ENCODE peak calls at places on chromosomes 6 and 20, in ten cellular contexts. Y, G, O, J, K, Z, S, X, V and P are unnamed samples.

GRCh38 chr6:139173172-139173571 is 38.3 kb downstream of the HECA start:
- DNase-seq in Y (peak), G (no peak), O (no peak), J (no peak), K (no peak), Z (no peak), S (no peak), X (no peak), V (no peak), P (peak)

GRCh38 chr6:170456886-170457698 is 96.0 kb downstream of the PSMB1 start:
- DNase-seq in Y (no peak), G (no peak), O (no peak), J (no peak), K (peak), Z (no peak), S (no peak), X (no peak), V (no peak), P (no peak)

GRCh38 chr20:25484911-25485511 is 77.5 kb downstream of the GINS1 start:
- DNase-seq in Y (no peak), G (no peak), O (no peak), J (peak), K (peak), Z (no peak), S (no peak), X (no peak), V (no peak), P (peak)

GRCh38 chr6:132730560-132730959 is 16.7 kb upstream of the VNN1 start:
- DNase-seq in Y (no peak), G (peak), O (no peak), J (no peak), K (peak), Z (peak), S (no peak), X (no peak), V (no peak), P (peak)

GRCh38 chr6:111992851-111993250 is 61.1 kb upstream of the CCN6 start:
- DNase-seq in Y (peak), G (peak), O (no peak), J (no peak), K (peak), Z (no peak), S (no peak), X (no peak), V (no peak), P (no peak)

GRCh38 chr6:117263353-117263927 is 1.9 kb upstream of the VGLL2 start:
- DNase-seq in Y (no peak), G (no peak), O (no peak), J (no peak), K (no peak), Z (no peak), S (no peak), X (no peak), V (no peak), P (no peak)

GRCh38 chr6:37516920-37517405 is 17.3 kb upstream of the CCDC167 start:
- DNase-seq in Y (peak), G (no peak), O (no peak), J (no peak), K (no peak), Z (no peak), S (no peak), X (no peak), V (no peak), P (peak)

GRCh38 chr6:63964347-63964746 is 328.7 kb downstream of the PHF3 start:
- DNase-seq in Y (no peak), G (no peak), O (no peak), J (no peak), K (no peak), Z (no peak), S (no peak), X (no peak), V (no peak), P (no peak)

GRCh38 chr6:78300885-78301284 is 566.5 kb upstream of the IRAK1BP1 start:
- DNase-seq in Y (no peak), G (peak), O (no peak), J (no peak), K (peak), Z (peak), S (no peak), X (no peak), V (no peak), P (peak)

GRCh38 chr6:82205793-82206425 is 41.6 kb downstream of the IBTK start:
- DNase-seq in Y (no peak), G (peak), O (peak), J (no peak), K (peak), Z (peak), S (no peak), X (peak), V (no peak), P (no peak)

GRCh38 chr6:133724726-133725125 is 164.2 kb upstream of the TCF21 start:
- DNase-seq in Y (no peak), G (peak), O (no peak), J (no peak), K (peak), Z (peak), S (no peak), X (no peak), V (no peak), P (no peak)

GRCh38 chr6:81362246-81362645 is 390.2 kb downstream of the TENT5A start:
- DNase-seq in Y (no peak), G (peak), O (no peak), J (no peak), K (peak), Z (peak), S (no peak), X (no peak), V (no peak), P (peak)

GRCh38 chr20:46402236-46402886 is 4.1 kb downstream of the ELMO2 start:
- DNase-seq in Y (no peak), G (peak), O (no peak), J (no peak), K (no peak), Z (peak), S (no peak), X (no peak), V (no peak), P (no peak)

GRCh38 chr20:62726716-62727583 is 18.3 kb downstream of the NTSR1 start:
- DNase-seq in Y (no peak), G (no peak), O (no peak), J (no peak), K (no peak), Z (no peak), S (no peak), X (no peak), V (peak), P (no peak)

GRCh38 chr6:14088600-14089168 is 28.9 kb upstream of the CD83 start:
- DNase-seq in Y (no peak), G (no peak), O (no peak), J (no peak), K (no peak), Z (no peak), S (no peak), X (no peak), V (no peak), P (peak)

GRCh38 chr6:46933751-46934150 is 12.0 kb upstream of the ADGRF5 start:
- DNase-seq in Y (no peak), G (no peak), O (no peak), J (no peak), K (no peak), Z (peak), S (no peak), X (no peak), V (no peak), P (no peak)

GRCh38 chr20:21702553-21703467 is 2.7 kb upstream of the PAX1 start:
- DNase-seq in Y (peak), G (peak), O (no peak), J (no peak), K (peak), Z (peak), S (peak), X (peak), V (peak), P (no peak)

GRCh38 chr6:127147576-127147975 is 29.1 kb downstream of the RSPO3 start:
- DNase-seq in Y (no peak), G (no peak), O (no peak), J (no peak), K (no peak), Z (peak), S (no peak), X (no peak), V (no peak), P (no peak)

GRCh38 chr6:10419749-10420545 is 5.1 kb upstream of the TFAP2A start:
- DNase-seq in Y (peak), G (no peak), O (no peak), J (no peak), K (no peak), Z (no peak), S (no peak), X (no peak), V (no peak), P (peak)

GRCh38 chr20:33183292-33183691 is 15.3 kb downstream of the BPIFA2 start:
- DNase-seq in Y (no peak), G (no peak), O (no peak), J (no peak), K (no peak), Z (no peak), S (no peak), X (no peak), V (no peak), P (no peak)

GRCh38 chr6:144434308-144434990 is 149.3 kb downstream of the UTRN start:
- DNase-seq in Y (no peak), G (peak), O (no peak), J (no peak), K (peak), Z (peak), S (no peak), X (no peak), V (no peak), P (peak)

GRCh38 chr6:24721461-24722215 is 2.7 kb upstream of the C6orf62 start:
- DNase-seq in Y (no peak), G (no peak), O (peak), J (no peak), K (no peak), Z (no peak), S (no peak), X (no peak), V (peak), P (no peak)

GRCh38 chr20:21583486-21584168 is 69.8 kb upstream of the NKX2-2 start:
- DNase-seq in Y (no peak), G (no peak), O (no peak), J (no peak), K (no peak), Z (no peak), S (no peak), X (no peak), V (no peak), P (no peak)

GRCh38 chr6:3835055-3835731 is 14.0 kb upstream of the FAM50B start:
- DNase-seq in Y (no peak), G (no peak), O (no peak), J (no peak), K (peak), Z (no peak), S (no peak), X (peak), V (no peak), P (peak)

GRCh38 chr20:40777653-40778052 is 88.6 kb upstream of the MAFB start:
- DNase-seq in Y (no peak), G (no peak), O (no peak), J (no peak), K (no peak), Z (no peak), S (no peak), X (no peak), V (no peak), P (no peak)

GRCh38 chr6:155186052-155186658 is 77.7 kb upstream of the CLDN20 start:
- DNase-seq in Y (peak), G (no peak), O (no peak), J (no peak), K (no peak), Z (peak), S (no peak), X (no peak), V (no peak), P (peak)

GRCh38 chr20:40643891-40644290 is 45.1 kb downstream of the MAFB start:
- DNase-seq in Y (no peak), G (no peak), O (no peak), J (no peak), K (no peak), Z (no peak), S (no peak), X (no peak), V (no peak), P (no peak)

GRCh38 chr20:58431134-58431533 is 42.1 kb downstream of the VAPB start:
- DNase-seq in Y (no peak), G (no peak), O (no peak), J (no peak), K (no peak), Z (peak), S (no peak), X (no peak), V (no peak), P (no peak)

GRCh38 chr20:59836768-59837167 is 96.7 kb downstream of the SYCP2 start:
- DNase-seq in Y (no peak), G (no peak), O (no peak), J (no peak), K (no peak), Z (no peak), S (no peak), X (no peak), V (no peak), P (peak)

GRCh38 chr6:113558966-113559365 is 298.2 kb upstream of the MARCKS start:
- DNase-seq in Y (no peak), G (peak), O (no peak), J (no peak), K (peak), Z (peak), S (no peak), X (no peak), V (no peak), P (no peak)

GRCh38 chr6:40077315-40077714 is 143.1 kb upstream of the MOCS1 start:
- DNase-seq in Y (no peak), G (no peak), O (no peak), J (no peak), K (no peak), Z (no peak), S (no peak), X (no peak), V (no peak), P (peak)

GRCh38 chr6:40075051-40075445 is 140.8 kb upstream of the MOCS1 start:
- DNase-seq in Y (no peak), G (no peak), O (no peak), J (no peak), K (no peak), Z (no peak), S (no peak), X (no peak), V (no peak), P (no peak)

GRCh38 chr6:40074292-40075050 is 140.2 kb upstream of the MOCS1 start:
- DNase-seq in Y (no peak), G (no peak), O (no peak), J (no peak), K (no peak), Z (no peak), S (no peak), X (no peak), V (no peak), P (peak)
- TF ChIP-seq CTCF in Y (no peak), G (no peak), O (no peak), J (no peak), K (no peak), Z (no peak), S (no peak), X (no peak), V (no peak), P (no peak)

GRCh38 chr6:5745081-5745480 is 261.6 kb downstream of the NRN1 start:
- DNase-seq in Y (no peak), G (no peak), O (no peak), J (no peak), K (no peak), Z (no peak), S (no peak), X (no peak), V (no peak), P (no peak)

GRCh38 chr6:5747379-5747778 is 259.3 kb downstream of the NRN1 start:
- DNase-seq in Y (no peak), G (no peak), O (no peak), J (no peak), K (no peak), Z (no peak), S (no peak), X (no peak), V (no peak), P (no peak)

GRCh38 chr6:5744497-5744896 is 262.2 kb downstream of the NRN1 start:
- DNase-seq in Y (no peak), G (no peak), O (no peak), J (no peak), K (no peak), Z (no peak), S (no peak), X (no peak), V (no peak), P (no peak)

GRCh38 chr6:5749016-5749665 is 257.6 kb downstream of the NRN1 start:
- DNase-seq in Y (no peak), G (no peak), O (no peak), J (no peak), K (no peak), Z (no peak), S (no peak), X (no peak), V (no peak), P (no peak)

GRCh38 chr6:5746392-5747140 is 260.2 kb downstream of the NRN1 start:
- DNase-seq in Y (no peak), G (no peak), O (no peak), J (no peak), K (no peak), Z (no peak), S (no peak), X (no peak), V (no peak), P (no peak)
- TF ChIP-seq CTCF in Y (no peak), G (peak), O (no peak), J (peak), K (peak), Z (peak), S (peak), X (peak), V (peak), P (no peak)

DNA sequence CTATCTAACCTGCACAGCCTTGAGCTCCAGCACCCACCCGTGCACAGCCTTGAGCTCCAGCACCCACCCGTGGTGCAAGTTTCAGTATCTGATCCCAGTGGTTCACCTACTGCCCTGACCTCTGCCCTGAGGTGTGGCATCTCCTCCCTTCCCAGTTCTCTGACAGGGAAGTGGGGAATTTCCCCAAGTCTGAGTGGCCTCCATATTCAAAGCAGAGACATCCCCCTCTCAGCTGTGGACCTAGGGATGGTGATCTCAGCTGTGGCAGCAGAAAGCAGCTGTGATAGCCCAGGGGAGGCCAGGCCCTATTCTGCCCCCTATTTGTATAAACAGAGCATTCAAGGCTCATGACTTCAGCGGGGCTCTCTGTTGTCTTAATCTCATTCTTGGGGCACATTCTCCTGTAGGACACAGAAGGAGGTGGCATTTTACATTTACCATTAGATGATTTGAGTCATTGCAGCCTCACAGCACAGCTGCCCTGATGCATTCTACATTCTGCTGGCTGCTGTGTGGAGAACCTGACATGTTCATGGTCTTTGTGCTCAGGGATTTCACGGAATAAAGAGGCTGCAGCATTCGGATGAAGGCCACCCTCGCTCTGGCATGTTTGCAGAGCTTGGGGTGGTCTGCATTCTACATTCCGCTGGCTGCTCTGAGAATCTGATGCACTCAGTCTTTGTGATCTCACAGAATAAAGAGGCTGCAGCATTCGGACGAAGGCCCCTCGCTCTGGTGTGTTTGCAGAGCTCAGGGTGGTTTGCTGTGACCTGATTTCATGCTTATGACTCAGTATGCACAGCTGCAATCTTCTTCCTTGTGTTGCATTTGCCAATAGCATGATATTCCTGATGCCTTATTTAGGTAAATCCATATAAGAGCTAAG is 16.9 kb downstream of the GPR31 start:
- DNase-seq in Y (no peak), G (peak), O (no peak), J (peak), K (peak), Z (no peak), S (no peak), X (peak), V (no peak), P (no peak)
- TF ChIP-seq CTCF in Y (no peak), G (no peak), O (no peak), J (peak), K (no peak), Z (no peak), S (no peak), X (peak), V (no peak), P (no peak)

GRCh38 chr6:33908025-33908424 is 104.2 kb upstream of the MLN start:
- DNase-seq in Y (peak), G (no peak), O (no peak), J (no peak), K (no peak), Z (no peak), S (no peak), X (peak), V (no peak), P (no peak)
- TF ChIP-seq CTCF in Y (no peak), G (no peak), O (no peak), J (no peak), K (no peak), Z (no peak), S (no peak), X (no peak), V (no peak), P (no peak)